ENCODE peak calls at places on chromosomes 13 and 19, in five cellular contexts. V is epithelial cell of esophagus, J is AG04450, A is neural progenitor cell, X is fibroblast of the aortic adventitia. Q is an unnamed sample.

GRCh38 chr19:39296906-39297305 is 699 bp downstream of the IFNL1 start:
- DNase-seq in V (no peak), A (no peak), X (no peak), J (no peak), Q (no peak)

GRCh38 chr19:11364935-11365334 is 9.5 kb upstream of the SWSAP1 start:
- DNase-seq in X (no peak), V (no peak), J (no peak), A (no peak), Q (no peak)

GRCh38 chr13:102598061-102598460 is 1.3 kb downstream of the TPP2 start:
- DNase-seq in X (no peak), A (no peak), J (no peak), V (peak; percentile 17), Q (no peak)

GRCh38 chr19:10776900-10777650 is 58.9 kb downstream of the TMED1 start:
- DNase-seq in A (no peak), X (no peak), J (no peak), V (no peak), Q (no peak)

GRCh38 chr13:79549355-79550106 is 68.6 kb downstream of the NDFIP2 start:
- DNase-seq in V (no peak), A (no peak), X (peak; percentile 35), J (no peak), Q (no peak)

GRCh38 chr19:45009625-45010255 is 8.5 kb downstream of the RELB start:
- DNase-seq in X (no peak), V (peak; percentile 43), J (no peak), A (no peak), Q (no peak)

GRCh38 chr19:2034729-2035589 is 16.1 kb downstream of the MKNK2 start:
- DNase-seq in V (peak; percentile 60), X (peak; percentile 31), J (no peak), A (peak; percentile 71), Q (no peak)

GRCh38 chr19:22257381-22257780 is 28.9 kb upstream of the ZNF729 start:
- DNase-seq in X (no peak), V (no peak), A (no peak), J (no peak), Q (no peak)

GRCh38 chr13:26168276-26168814 is 53.8 kb downstream of the RNF6 start:
- DNase-seq in A (no peak), X (peak; percentile 39), J (no peak), V (no peak), Q (no peak)

GRCh38 chr19:29694669-29695627 is 20.1 kb downstream of the C19orf12 start:
- DNase-seq in X (peak; percentile 75), V (peak; percentile 55), A (peak; percentile 85), J (no peak), Q (no peak)

GRCh38 chr13:101307181-101307701 is 109.1 kb downstream of the NALCN start:
- DNase-seq in X (peak; percentile 94), V (no peak), J (peak; percentile 49), A (no peak), Q (no peak)

GRCh38 chr13:51801631-51802099 is 2.3 kb downstream of the DHRS12 start:
- DNase-seq in V (peak; percentile 47), J (no peak), X (no peak), A (peak; percentile 92), Q (no peak)

GRCh38 chr19:38506723-38507550 is 73.4 kb downstream of the RYR1 start:
- DNase-seq in V (peak; percentile 84), A (peak; percentile 90), J (no peak), X (peak; percentile 53), Q (no peak)

GRCh38 chr19:16605552-16605951 is 22.5 kb downstream of the MED26 start:
- DNase-seq in V (no peak), A (no peak), X (no peak), J (no peak), Q (no peak)
- TF ChIP-seq CTCF in V (no peak), A (no peak), X (no peak), J (no peak), Q (no peak)

DNA sequence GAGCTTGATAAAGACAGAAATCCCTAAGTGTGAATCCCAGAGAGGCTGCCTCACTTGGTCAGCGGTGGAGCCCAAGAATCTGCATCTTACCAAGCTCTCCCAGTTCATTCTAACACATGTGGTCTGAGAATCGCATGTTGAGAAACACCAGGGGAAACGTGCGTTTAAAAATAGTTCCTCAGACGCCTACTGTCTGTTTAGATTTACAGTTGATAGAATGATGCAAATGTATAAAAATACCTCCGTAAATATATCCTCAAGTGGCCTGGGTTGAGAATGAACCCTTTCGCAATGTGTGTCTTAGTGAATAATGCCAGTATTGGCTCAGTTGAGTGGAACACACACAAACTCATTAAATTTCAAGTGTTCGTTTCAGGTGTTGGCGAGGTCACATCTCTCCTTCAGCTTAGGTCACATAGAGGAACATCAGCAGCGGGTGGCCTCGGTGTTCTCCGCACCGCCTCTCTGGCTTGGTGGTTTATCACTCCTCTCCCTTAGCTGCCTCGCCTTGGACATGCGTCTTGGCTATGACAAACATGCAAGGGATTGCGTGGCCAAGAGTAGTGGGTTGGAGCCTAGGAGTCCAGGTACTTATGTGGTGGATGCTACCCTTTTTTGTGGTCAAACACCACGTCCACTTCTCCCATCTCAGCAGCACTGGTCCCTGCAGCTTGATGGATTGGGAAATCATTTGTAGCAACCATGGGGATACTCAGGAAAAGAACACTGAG is 117.6 kb upstream of the SPATA13 start:
- DNase-seq in X (no peak), V (no peak), A (no peak), J (no peak), Q (no peak)
- TF ChIP-seq CTCF in X (no peak), V (no peak), A (no peak), J (no peak), Q (no peak)

GRCh38 chr19:40501599-40501998 is 34.8 kb downstream of the SPTBN4 start:
- DNase-seq in J (no peak), A (no peak), V (no peak), X (no peak), Q (no peak)

GRCh38 chr19:40503300-40503699 is 36.5 kb downstream of the SPTBN4 start:
- DNase-seq in X (no peak), A (peak; percentile 26), J (no peak), V (no peak), Q (no peak)

GRCh38 chr19:40499320-40499719 is 32.5 kb downstream of the SPTBN4 start:
- DNase-seq in X (no peak), A (no peak), J (no peak), V (no peak), Q (no peak)

GRCh38 chr19:40502081-40502480 is 35.3 kb downstream of the SPTBN4 start:
- DNase-seq in V (no peak), J (no peak), A (no peak), X (no peak), Q (no peak)

DNA sequence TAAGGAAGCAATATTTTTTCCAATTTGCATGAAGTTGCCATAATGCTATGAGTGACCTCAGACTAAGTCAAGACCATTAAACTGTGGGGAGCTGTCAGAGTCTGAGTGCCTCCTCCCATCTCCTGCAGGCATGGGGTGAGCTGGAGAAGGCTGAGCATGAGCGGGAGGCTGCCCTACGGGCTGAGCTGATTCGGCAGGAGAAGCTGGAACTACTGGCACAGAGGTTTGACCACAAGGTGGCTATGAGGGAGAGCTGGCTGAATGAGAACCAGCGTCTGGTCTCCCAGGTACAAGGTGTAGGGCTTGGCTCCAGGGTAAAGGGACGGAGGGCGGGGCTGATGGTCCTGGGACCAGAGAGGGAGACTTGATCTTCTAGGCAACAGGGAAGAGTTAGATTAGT is 35.8 kb downstream of the SPTBN4 start:
- DNase-seq in A (peak; percentile 27), V (peak; percentile 40), J (no peak), X (no peak), Q (no peak)
- TF ChIP-seq CTCF in A (peak; percentile 19), V (peak; percentile 39), J (no peak), X (no peak), Q (no peak)

DNA sequence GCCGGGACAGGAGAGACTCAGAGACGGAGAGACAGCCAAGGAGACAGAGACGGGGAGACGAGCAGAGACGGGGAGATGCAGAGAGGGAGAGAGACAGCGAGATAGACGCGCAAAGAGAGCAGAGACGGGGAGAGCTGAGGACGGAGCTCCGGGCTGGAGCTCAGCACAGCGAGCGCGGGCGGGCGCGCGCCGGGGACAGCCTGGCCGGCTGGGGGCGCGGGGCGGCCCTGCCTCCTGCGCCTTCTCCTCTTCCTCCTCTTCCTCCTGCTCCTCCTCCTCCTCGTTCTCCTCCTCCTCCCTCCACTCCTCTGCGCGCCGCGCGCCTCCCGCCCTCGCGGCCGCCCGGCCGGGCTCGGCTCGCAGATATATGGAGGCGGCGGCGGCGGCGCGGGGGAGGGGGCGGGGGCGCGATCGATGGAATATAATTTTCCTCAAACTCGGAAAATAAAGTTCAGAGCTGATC is at the start of gene ERFL:
- DNase-seq in J (no peak), X (no peak), A (peak; percentile 52), V (no peak), Q (no peak)
- TF ChIP-seq CTCF in J (no peak), X (no peak), A (no peak), V (no peak), Q (no peak)

GRCh38 chr19:43132696-43133095 is 50.2 kb upstream of the PSG2 start:
- DNase-seq in J (no peak), V (peak; percentile 40), X (peak; percentile 49), A (no peak), Q (no peak)
- TF ChIP-seq CTCF in J (no peak), V (no peak), X (no peak), A (no peak), Q (no peak)

GRCh38 chr19:49678970-49679831 is 2.1 kb downstream of the PRMT1 start:
- DNase-seq in J (no peak), A (no peak), X (no peak), V (peak; percentile 32), Q (no peak)
- TF ChIP-seq CTCF in J (no peak), A (no peak), X (no peak), V (no peak), Q (no peak)

DNA sequence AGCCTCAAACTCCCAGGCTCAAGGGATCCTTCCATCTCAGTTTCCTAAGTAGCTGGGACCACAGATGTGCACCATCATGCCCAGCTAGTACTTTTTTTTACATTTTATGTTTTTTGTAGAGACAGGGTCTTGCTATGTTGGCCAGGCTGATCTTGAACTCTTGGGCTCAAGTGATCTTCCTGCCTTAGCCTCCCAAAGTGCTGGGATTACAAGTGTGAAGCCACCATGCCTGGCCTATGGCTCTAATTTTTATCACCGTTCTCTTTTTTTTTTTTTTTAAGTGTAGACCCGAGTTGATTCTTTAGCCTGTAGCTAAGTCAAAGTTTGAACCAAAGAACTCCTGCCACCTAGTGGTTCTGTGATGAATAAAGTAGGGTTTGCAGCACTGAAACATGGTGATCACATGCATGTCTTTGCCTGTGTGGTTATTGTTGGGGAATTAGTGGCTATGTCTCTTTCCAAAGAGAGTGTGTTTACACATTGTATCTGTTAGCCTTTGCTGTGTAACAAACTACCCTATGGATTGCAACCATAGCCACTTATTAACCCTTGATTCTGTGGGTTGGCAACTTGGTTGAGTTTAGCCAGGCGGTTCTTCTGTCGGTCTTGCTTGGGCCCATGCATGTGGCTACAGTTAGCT is 11.6 kb downstream of the NFILZ start:
- DNase-seq in X (peak; percentile 81), A (peak; percentile 51), V (peak; percentile 39), J (no peak), Q (no peak)
- TF ChIP-seq CTCF in X (peak; percentile 60), A (peak; percentile 65), V (peak; percentile 8), J (peak; percentile 64), Q (peak; percentile 31)

GRCh38 chr19:4279530-4280422 is 710 bp downstream of the SHD start:
- DNase-seq in A (peak; percentile 27), X (no peak), J (no peak), V (no peak), Q (no peak)
- TF ChIP-seq CTCF in A (peak; percentile 14), X (no peak), J (no peak), V (no peak), Q (no peak)

GRCh38 chr13:39047560-39047959 is 9.3 kb downstream of the NHLRC3 start:
- DNase-seq in V (peak; percentile 72), X (no peak), J (no peak), A (peak; percentile 42), Q (no peak)
- TF ChIP-seq CTCF in V (peak; percentile 73), X (no peak), J (peak; percentile 19), A (peak; percentile 42), Q (no peak)

GRCh38 chr19:18488838-18489626 is 32.8 kb downstream of the ELL start:
- DNase-seq in A (peak; percentile 81), J (no peak), V (peak; percentile 40), X (no peak), Q (no peak)
- TF ChIP-seq CTCF in A (peak; percentile 59), J (peak; percentile 26), V (peak; percentile 31), X (peak; percentile 28), Q (peak; percentile 61)